ENCODE peak calls at places on chromosomes 2 and 18, in eight cellular contexts. Z is kidney, M is AG04449, N is sigmoid colon, C is left ventricle myocardium inferior, O is lower lobe of right lung, S is cardiac fibroblast, J is psoas muscle. D is an unnamed sample.

GRCh38 chr2:30315391-30316055 is 84.2 kb downstream of the LBH start:
- DNase-seq in Z (no peak), M (no peak), N (no peak), C (no peak), O (no peak), S (no peak), J (no peak), D (no peak)

GRCh38 chr2:10883880-10884529 is 27.7 kb upstream of the KCNF1 start:
- DNase-seq in Z (no peak), M (no peak), N (no peak), C (no peak), O (no peak), S (no peak), J (no peak), D (no peak)

GRCh38 chr2:120776649-120777048 is 41.0 kb downstream of the GLI2 start:
- DNase-seq in Z (peak; percentile 47), M (no peak), N (no peak), C (peak; percentile 6), O (no peak), S (no peak), J (no peak), D (no peak)

GRCh38 chr2:74554821-74555531 is 456 bp downstream of the DOK1 start:
- DNase-seq in Z (peak; percentile 85), M (no peak), N (peak; percentile 82), C (peak; percentile 38), O (peak; percentile 82), S (peak; percentile 51), J (peak; percentile 43), D (peak; percentile 50)

GRCh38 chr2:127410871-127411396 is 7.3 kb upstream of the PROC start:
- DNase-seq in Z (no peak), M (no peak), N (no peak), C (no peak), O (no peak), S (peak; percentile 67), J (no peak), D (peak; percentile 80)

GRCh38 chr2:231627384-231628156 is 34.9 kb downstream of the TEX44 start:
- DNase-seq in Z (no peak), M (peak; percentile 74), N (no peak), C (no peak), O (no peak), S (peak; percentile 51), J (no peak), D (peak; percentile 38)

GRCh38 chr18:3682061-3682460 is 232.1 kb downstream of the TGIF1 start:
- DNase-seq in Z (no peak), M (no peak), N (no peak), C (no peak), O (no peak), S (no peak), J (no peak), D (no peak)

GRCh38 chr2:209473930-209474419 is 50.1 kb downstream of the MAP2 start:
- DNase-seq in Z (no peak), M (peak; percentile 92), N (no peak), C (no peak), O (no peak), S (peak; percentile 98), J (no peak), D (peak; percentile 99)

GRCh38 chr2:108243566-108243965 is 3.8 kb downstream of the SULT1C3 start:
- DNase-seq in Z (no peak), M (no peak), N (no peak), C (no peak), O (no peak), S (peak; percentile 84), J (no peak), D (peak; percentile 64)

GRCh38 chr2:142722569-142722968 is 154.9 kb upstream of the KYNU start:
- DNase-seq in Z (no peak), M (no peak), N (no peak), C (no peak), O (no peak), S (peak; percentile 65), J (no peak), D (peak; percentile 86)

GRCh38 chr2:175158894-175159293 is 9.1 kb downstream of the ATF2 start:
- DNase-seq in Z (no peak), M (no peak), N (no peak), C (no peak), O (no peak), S (no peak), J (no peak), D (no peak)

GRCh38 chr18:36095936-36096519 is 28.7 kb upstream of the RPRD1A start:
- DNase-seq in Z (no peak), M (peak; percentile 53), N (no peak), C (no peak), O (no peak), S (peak; percentile 87), J (no peak), D (peak; percentile 90)

DNA sequence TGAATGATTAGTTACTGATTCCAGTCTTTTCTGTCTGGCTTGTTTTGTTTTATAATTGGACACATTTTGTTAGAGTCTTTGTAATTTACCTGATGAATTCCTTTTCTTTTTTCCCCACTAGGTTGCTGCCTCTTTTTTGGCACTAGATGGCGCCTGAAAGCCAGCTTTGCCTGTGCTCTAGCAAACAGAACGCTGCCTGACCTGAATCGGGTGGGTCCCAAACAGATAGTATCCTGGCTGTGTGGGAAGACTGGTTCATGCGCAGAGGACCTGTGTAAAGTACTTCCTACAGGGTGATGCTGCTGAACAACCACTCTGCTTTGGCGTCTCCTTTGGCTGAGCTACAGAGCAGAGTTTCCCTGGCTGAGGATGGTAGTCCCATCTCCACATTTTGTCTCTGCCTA is 288.2 kb downstream of the IKZF2 start:
- DNase-seq in Z (no peak), M (no peak), N (no peak), C (no peak), O (peak; percentile 43), S (peak; percentile 70), J (no peak), D (peak; percentile 41)
- TF ChIP-seq CTCF in Z (peak; percentile 6), M (peak; percentile 9), N (no peak), C (peak; percentile 37), O (peak; percentile 34), S (peak; percentile 69), J (peak; percentile 32), D (peak; percentile 63)

GRCh38 chr2:19356545-19357382 is 1.7 kb downstream of the OSR1 start:
- DNase-seq in Z (no peak), M (no peak), N (no peak), C (no peak), O (no peak), S (peak; percentile 32), J (no peak), D (peak; percentile 38)
- H3K4me3 ChIP-seq in Z (peak overlapping the region; percentile 67), M (peak overlapping the region; percentile 77), N (peak overlapping the region; percentile 76), C (peak overlapping the region; percentile 78), O (peak overlapping the region; percentile 67), S (peak overlapping the region; percentile 76), J (peak overlapping the region; percentile 79), D (peak overlapping the region; percentile 76)

GRCh38 chr18:12691021-12691420 is 11.5 kb downstream of the CEP76 start:
- DNase-seq in Z (no peak), M (no peak), N (no peak), C (no peak), O (no peak), S (no peak), J (no peak), D (no peak)

GRCh38 chr18:12689256-12689655 is 13.3 kb downstream of the CEP76 start:
- DNase-seq in Z (no peak), M (no peak), N (no peak), C (no peak), O (no peak), S (no peak), J (no peak), D (no peak)

DNA sequence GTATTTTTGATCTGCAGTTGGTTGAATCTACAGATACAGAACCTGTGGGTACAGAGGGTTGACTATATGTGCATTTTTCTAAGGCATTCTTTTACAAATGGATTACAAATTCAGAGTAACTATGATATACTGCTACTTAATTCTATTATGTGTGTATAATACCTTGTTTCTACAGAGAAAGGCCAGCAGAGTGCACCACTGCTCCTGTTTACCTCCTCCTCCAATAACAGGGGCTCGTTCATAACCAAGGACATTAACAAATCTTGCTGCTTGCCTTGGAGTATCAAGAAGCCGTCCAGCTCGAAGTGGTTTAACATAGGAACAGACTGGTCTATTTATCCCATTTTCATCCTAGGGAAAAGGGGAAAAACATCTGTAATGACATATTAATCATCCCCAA is 16.4 kb downstream of the CEP76 start:
- DNase-seq in Z (no peak), M (no peak), N (no peak), C (no peak), O (no peak), S (peak; percentile 40), J (no peak), D (peak; percentile 72)
- TF ChIP-seq CTCF in Z (no peak), M (no peak), N (no peak), C (no peak), O (no peak), S (no peak), J (no peak), D (peak; percentile 48)

DNA sequence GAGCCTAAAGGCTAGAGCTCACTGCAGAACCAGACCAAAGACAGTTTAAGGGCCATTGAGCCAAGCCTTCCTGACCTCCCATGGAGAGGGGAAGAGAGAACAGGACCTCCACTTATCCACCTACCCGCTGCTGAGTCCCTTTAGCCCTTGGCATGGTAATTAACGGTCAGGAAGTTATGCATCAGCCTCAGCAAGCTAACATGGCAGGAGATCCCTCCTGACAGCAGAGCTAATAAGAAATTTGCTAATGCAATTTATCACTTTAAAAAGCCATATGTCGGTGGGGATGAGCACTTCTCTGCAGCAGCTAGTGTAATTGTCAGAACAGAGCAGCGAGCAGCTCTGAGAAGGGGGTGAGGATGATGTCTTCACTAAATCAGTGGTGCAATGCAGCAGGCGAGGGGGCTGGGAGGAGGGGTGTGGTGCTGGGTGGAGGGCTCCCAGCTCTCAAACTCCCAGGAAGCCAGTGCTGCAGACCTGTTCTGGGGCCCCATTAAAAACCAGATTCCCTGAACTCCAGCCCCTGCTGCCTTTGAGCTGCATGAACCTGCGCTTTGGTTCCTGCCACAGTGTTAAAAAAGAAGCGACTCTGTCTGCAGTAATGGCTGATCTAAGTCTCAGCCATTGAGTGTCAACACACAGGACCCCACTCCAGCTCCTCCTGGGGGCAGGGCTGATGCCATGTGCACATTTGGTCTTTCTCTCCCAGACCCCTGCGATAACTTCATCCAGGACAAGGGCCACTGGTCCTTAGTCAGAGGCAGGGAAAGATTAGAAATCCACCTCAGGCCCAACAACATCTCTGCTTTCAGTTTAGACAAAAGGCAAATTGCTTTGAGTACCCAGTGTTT is 84.2 kb upstream of the STPG4 start:
- DNase-seq in Z (no peak), M (no peak), N (no peak), C (no peak), O (no peak), S (no peak), J (no peak), D (no peak)
- H3K4me3 ChIP-seq in Z (no peak overlapping the region), M (no peak overlapping the region), N (no peak overlapping the region), C (no peak overlapping the region), O (no peak overlapping the region), S (no peak overlapping the region), J (no peak overlapping the region), D (no peak overlapping the region)

DNA sequence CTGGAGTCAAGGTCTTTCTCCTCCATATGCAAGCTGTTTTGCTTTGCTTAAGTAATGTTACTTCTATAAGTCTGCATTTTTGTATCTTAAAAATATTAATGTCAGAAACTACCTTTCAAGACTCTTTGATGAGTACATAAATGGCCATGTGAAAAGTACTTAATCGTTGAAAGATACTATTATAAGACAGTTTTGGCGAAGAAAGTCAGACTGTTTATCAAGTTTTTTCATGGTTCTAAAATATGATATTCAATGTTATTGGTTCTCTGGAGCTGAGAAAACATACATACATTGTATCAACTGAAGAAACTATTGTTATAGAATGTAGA is 25.1 kb downstream of the FBXO48 start:
- DNase-seq in Z (no peak), M (no peak), N (no peak), C (no peak), O (no peak), S (no peak), J (no peak), D (no peak)
- TF ChIP-seq CTCF in Z (no peak), M (no peak), N (no peak), C (no peak), O (no peak), S (no peak), J (no peak), D (no peak)

D was measured in choroid plexus epithelial cell.